ENCODE peak calls at places on chromosomes 11 and 22, in six cellular contexts. I is fibroblast of pulmonary artery, H is GM12865, E is neural progenitor cell, A is PC-9, L is pancreas. J is an unnamed sample.

GRCh38 chr11:116614306-116615210 is 158.2 kb downstream of the BUD13 start:
- DNase-seq in I (no peak), H (no peak), E (no peak), A (no peak), L (no peak), J (no peak)

GRCh38 chr11:975824-976223 is 50.2 kb downstream of the AP2A2 start:
- DNase-seq in I (peak), H (no peak), E (peak), A (no peak), L (no peak), J (peak)

GRCh38 chr11:47593934-47594855 is at the start of gene C1QTNF4:
- DNase-seq in I (no peak), H (no peak), E (peak), A (no peak), L (no peak), J (no peak)

GRCh38 chr11:129273944-129274343 is 81.8 kb upstream of the ARHGAP32 start:
- DNase-seq in I (no peak), H (no peak), E (no peak), A (no peak), L (no peak), J (no peak)

GRCh38 chr11:127338380-127339259 is 338.1 kb upstream of the KIRREL3 start:
- DNase-seq in I (no peak), H (no peak), E (no peak), A (no peak), L (no peak), J (no peak)

GRCh38 chr22:29702025-29702930 is 17.5 kb upstream of the CABP7 start:
- DNase-seq in I (no peak), H (no peak), E (peak), A (peak), L (no peak), J (no peak)

GRCh38 chr11:14969922-14970323 is 2.2 kb downstream of the CALCA start:
- DNase-seq in I (peak), H (peak), E (peak), A (no peak), L (no peak), J (no peak)

GRCh38 chr11:47333886-47334443 is 18.5 kb downstream of the MYBPC3 start:
- DNase-seq in I (no peak), H (no peak), E (peak), A (no peak), L (no peak), J (no peak)

GRCh38 chr22:49872347-49872746 is 18.7 kb downstream of the ZBED4 start:
- DNase-seq in I (no peak), H (no peak), E (no peak), A (no peak), L (no peak), J (no peak)

GRCh38 chr11:45054956-45055355 is 91.5 kb upstream of the PRDM11 start:
- DNase-seq in I (no peak), H (no peak), E (no peak), A (no peak), L (no peak), J (no peak)

GRCh38 chr22:44357296-44357961 is 44.7 kb upstream of the SHISAL1 start:
- DNase-seq in I (no peak), H (no peak), E (peak), A (no peak), L (no peak), J (no peak)

GRCh38 chr22:44371741-44372525 is 59.2 kb upstream of the SHISAL1 start:
- DNase-seq in I (no peak), H (peak), E (no peak), A (no peak), L (no peak), J (no peak)

GRCh38 chr11:126173257-126173656 is 38.2 kb downstream of the RPUSD4 start:
- DNase-seq in I (no peak), H (peak), E (no peak), A (no peak), L (no peak), J (no peak)

GRCh38 chr11:114094516-114094915 is 35.0 kb downstream of the ZBTB16 start:
- DNase-seq in I (no peak), H (no peak), E (no peak), A (no peak), L (no peak), J (no peak)

GRCh38 chr22:30701872-30702271 is 7.2 kb downstream of the OSBP2 start:
- DNase-seq in I (peak), H (no peak), E (no peak), A (no peak), L (no peak), J (no peak)

GRCh38 chr11:17256512-17256911 is 20.0 kb upstream of the NUCB2 start:
- DNase-seq in I (peak), H (no peak), E (no peak), A (peak), L (no peak), J (no peak)

GRCh38 chr11:61141601-61142028 is 19.6 kb downstream of the VPS37C start:
- DNase-seq in I (no peak), H (peak), E (no peak), A (no peak), L (peak), J (peak)

GRCh38 chr11:116929393-116930090 is 92.1 kb upstream of the APOA1 start:
- DNase-seq in I (peak), H (no peak), E (no peak), A (no peak), L (no peak), J (no peak)

GRCh38 chr11:73939096-73939495 is 11.7 kb upstream of the DNAJB13 start:
- DNase-seq in I (no peak), H (no peak), E (no peak), A (no peak), L (no peak), J (no peak)

GRCh38 chr11:123330948-123331347 is 99.1 kb upstream of the GRAMD1B start:
- DNase-seq in I (no peak), H (no peak), E (no peak), A (no peak), L (no peak), J (no peak)

GRCh38 chr11:12692238-12693074 is 18.2 kb downstream of the TEAD1 start:
- DNase-seq in I (peak), H (no peak), E (peak), A (no peak), L (peak), J (peak)

GRCh38 chr11:113477321-113477720 is 2.1 kb upstream of the DRD2 start:
- DNase-seq in I (no peak), H (peak), E (peak), A (no peak), L (no peak), J (no peak)

GRCh38 chr22:26134654-26135330 is 34.5 kb upstream of the SEZ6L start:
- DNase-seq in I (no peak), H (peak), E (no peak), A (no peak), L (no peak), J (no peak)

GRCh38 chr11:116384876-116385275 is 387.9 kb downstream of the BUD13 start:
- DNase-seq in I (no peak), H (no peak), E (no peak), A (no peak), L (no peak), J (no peak)

GRCh38 chr11:15374418-15374817 is 259.7 kb downstream of the INSC start:
- DNase-seq in I (no peak), H (no peak), E (no peak), A (no peak), L (no peak), J (no peak)

GRCh38 chr11:103358251-103358650 is 249.0 kb downstream of the DYNC2H1 start:
- DNase-seq in I (peak), H (no peak), E (no peak), A (no peak), L (no peak), J (no peak)

GRCh38 chr22:38718414-38718813 is 12.7 kb downstream of the GTPBP1 start:
- DNase-seq in I (peak), H (no peak), E (peak), A (peak), L (peak), J (peak)

GRCh38 chr11:107044503-107044902 is 26.2 kb upstream of the GUCY1A2 start:
- DNase-seq in I (peak), H (no peak), E (no peak), A (no peak), L (no peak), J (no peak)

DNA sequence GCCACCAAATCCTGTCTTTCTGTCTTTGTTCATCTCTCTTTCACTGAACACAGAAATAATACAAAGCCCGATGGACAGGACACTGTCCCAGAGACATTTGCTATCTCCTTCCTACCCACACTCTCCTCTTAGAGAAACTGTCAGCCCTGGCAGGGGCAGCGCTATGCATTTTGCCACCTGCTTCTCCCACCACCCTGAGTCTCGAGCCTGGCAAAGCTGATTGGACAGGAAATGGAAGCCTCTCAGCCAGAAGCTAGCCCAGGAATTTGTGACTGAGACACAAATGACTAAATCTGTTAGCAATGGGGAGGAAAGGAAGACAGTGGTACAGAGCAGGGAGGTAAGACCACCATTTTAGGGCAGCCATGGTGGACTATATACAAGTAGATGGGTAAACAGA is 14.9 kb upstream of the GALNT18 start:
- DNase-seq in I (no peak), H (no peak), E (no peak), A (no peak), L (no peak), J (no peak)
- H3K4me3 ChIP-seq in I (no peak), H (no peak), E (no peak), A (no peak), L (no peak), J (no peak)

GRCh38 chr11:66419825-66420224 is 1.0 kb upstream of the NPAS4 start:
- DNase-seq in I (no peak), H (no peak), E (peak), A (no peak), L (no peak), J (no peak)
- H3K4me3 ChIP-seq in I (no peak), H (no peak), E (peak), A (no peak), L (no peak), J (no peak)

DNA sequence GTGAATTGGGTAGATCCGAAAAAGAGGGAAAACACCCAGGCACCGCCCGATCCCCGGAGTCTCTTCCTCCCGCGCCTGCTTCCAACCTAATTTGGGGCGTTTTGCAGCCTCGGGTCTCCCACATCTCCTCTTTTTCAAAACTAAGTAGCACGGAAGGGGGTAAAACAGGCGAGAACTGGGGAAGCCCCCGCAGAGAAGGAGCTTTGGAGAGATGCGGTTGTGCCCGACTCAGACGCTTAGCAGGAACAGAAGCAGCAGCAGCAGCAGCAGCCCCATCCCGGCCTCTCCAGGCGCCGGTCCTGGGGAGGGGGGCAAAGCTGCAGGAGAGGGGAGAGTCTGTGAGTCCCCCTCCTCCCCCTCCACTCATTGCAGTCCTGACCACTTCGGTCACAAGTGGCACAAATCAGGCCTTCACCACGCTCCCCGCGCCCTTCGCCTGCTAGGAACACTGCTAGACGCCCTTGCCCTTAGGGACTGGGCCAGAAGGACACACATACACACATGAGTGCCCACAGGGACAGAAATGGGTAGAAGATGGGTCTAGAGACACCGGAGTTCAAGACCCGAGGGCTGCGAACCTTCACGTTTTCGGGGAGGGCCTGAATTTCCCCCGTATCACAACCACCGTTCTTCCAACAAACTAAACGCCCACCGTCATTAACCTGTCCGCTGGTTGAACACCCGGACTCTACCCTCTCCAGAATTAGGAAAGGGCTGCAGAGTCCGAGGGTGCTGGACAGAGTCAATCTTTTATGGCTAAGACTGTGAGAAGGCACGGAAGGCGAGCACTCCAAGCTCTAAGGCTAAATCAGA is 98.3 kb upstream of the HSD17B12 start:
- DNase-seq in I (no peak), H (no peak), E (no peak), A (no peak), L (no peak), J (no peak)
- H3K4me3 ChIP-seq in I (no peak), H (no peak), E (peak), A (no peak), L (no peak), J (no peak)

DNA sequence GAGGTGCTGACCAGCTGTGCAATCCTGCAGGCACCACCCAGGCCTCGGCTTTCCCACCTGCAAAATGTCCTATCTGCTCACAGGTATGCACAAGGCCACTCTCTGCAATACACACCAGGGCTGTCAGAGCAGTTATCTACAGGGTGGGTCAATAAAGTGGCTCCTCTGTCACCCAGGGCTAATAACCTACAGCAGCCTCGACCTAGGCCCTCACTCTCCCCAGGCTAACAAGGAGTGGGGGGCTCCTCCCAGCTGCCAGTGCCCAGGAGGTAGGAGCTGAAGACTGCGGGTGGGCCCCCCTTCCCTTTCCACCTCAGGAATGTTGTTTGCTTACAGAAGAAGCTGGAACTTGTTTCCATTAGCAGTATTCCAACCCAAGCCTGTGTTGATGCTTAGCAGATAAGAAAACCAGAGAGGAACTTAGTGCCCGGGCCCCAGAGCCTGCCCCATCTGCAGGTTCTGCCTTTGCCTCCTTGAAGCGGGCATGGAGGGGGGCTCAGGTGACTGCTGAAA is 26.8 kb downstream of the MYH9 start:
- DNase-seq in I (no peak), H (no peak), E (no peak), A (no peak), L (no peak), J (no peak)
- H3K4me3 ChIP-seq in I (no peak), H (no peak), E (no peak), A (no peak), L (no peak), J (no peak)

J was measured in upper lobe of left lung.